ENCODE peak calls at places on chromosomes 12 and 14, in seven cellular contexts. One of them, this sample, is unnamed.

GRCh38 chr14:102140027-102140749 is 491 bp downstream of the WDR20 start:
- DNase-seq in HFFc6: peak; percentile 8
- DNase-seq in nephron progenitor cell: peak; percentile 39
- DNase-seq in HFF-Myc: no peak
- DNase-seq in cardiac muscle cell: peak; percentile 20
- DNase-seq in right atrium auricular region: no peak
- DNase-seq in GM20000: peak; percentile 35
- DNase-seq in this sample: peak; percentile 17

GRCh38 chr14:101029668-101030290 is 126.3 kb upstream of the RTL1 start:
- DNase-seq in right atrium auricular region: no peak
- DNase-seq in HFF-Myc: no peak
- DNase-seq in GM20000: no peak
- DNase-seq in cardiac muscle cell: no peak
- DNase-seq in HFFc6: no peak
- DNase-seq in nephron progenitor cell: no peak
- DNase-seq in this sample: no peak

GRCh38 chr12:85626031-85626781 is 210.0 kb downstream of the RASSF9 start:
- DNase-seq in nephron progenitor cell: no peak
- DNase-seq in right atrium auricular region: no peak
- DNase-seq in HFFc6: peak; percentile 64
- DNase-seq in HFF-Myc: peak; percentile 50
- DNase-seq in GM20000: no peak
- DNase-seq in cardiac muscle cell: peak; percentile 90
- DNase-seq in this sample: no peak

GRCh38 chr14:104287301-104288009 is 149.1 kb downstream of the KIF26A start:
- DNase-seq in right atrium auricular region: no peak
- DNase-seq in GM20000: no peak
- DNase-seq in HFFc6: no peak
- DNase-seq in nephron progenitor cell: no peak
- DNase-seq in cardiac muscle cell: no peak
- DNase-seq in HFF-Myc: no peak
- DNase-seq in this sample: no peak

GRCh38 chr14:58772814-58773620 is 135.3 kb downstream of the DACT1 start:
- DNase-seq in nephron progenitor cell: peak; percentile 77
- DNase-seq in cardiac muscle cell: no peak
- DNase-seq in right atrium auricular region: no peak
- DNase-seq in HFF-Myc: no peak
- DNase-seq in HFFc6: no peak
- DNase-seq in GM20000: no peak
- DNase-seq in this sample: no peak

GRCh38 chr12:55741978-55742377 is 944 bp upstream of the GDF11 start:
- DNase-seq in GM20000: no peak
- DNase-seq in cardiac muscle cell: no peak
- DNase-seq in nephron progenitor cell: no peak
- DNase-seq in HFF-Myc: no peak
- DNase-seq in right atrium auricular region: no peak
- DNase-seq in HFFc6: no peak
- DNase-seq in this sample: no peak

GRCh38 chr14:102026934-102027333 is 59.9 kb downstream of the HSP90AA1 start:
- DNase-seq in nephron progenitor cell: no peak
- DNase-seq in GM20000: no peak
- DNase-seq in cardiac muscle cell: no peak
- DNase-seq in HFFc6: no peak
- DNase-seq in HFF-Myc: no peak
- DNase-seq in right atrium auricular region: no peak
- DNase-seq in this sample: no peak

GRCh38 chr12:29844667-29845066 is 60.9 kb upstream of the TMTC1 start:
- DNase-seq in HFF-Myc: no peak
- DNase-seq in nephron progenitor cell: no peak
- DNase-seq in right atrium auricular region: no peak
- DNase-seq in GM20000: no peak
- DNase-seq in HFFc6: no peak
- DNase-seq in cardiac muscle cell: peak; percentile 12
- DNase-seq in this sample: no peak

GRCh38 chr12:3726455-3726854 is 26.5 kb downstream of the CRACR2A start:
- DNase-seq in HFF-Myc: no peak
- DNase-seq in HFFc6: no peak
- DNase-seq in right atrium auricular region: no peak
- DNase-seq in GM20000: no peak
- DNase-seq in cardiac muscle cell: no peak
- DNase-seq in nephron progenitor cell: no peak
- DNase-seq in this sample: no peak

GRCh38 chr14:99257673-99258221 is 14.2 kb downstream of the BCL11B start:
- DNase-seq in HFFc6: no peak
- DNase-seq in HFF-Myc: no peak
- DNase-seq in GM20000: no peak
- DNase-seq in nephron progenitor cell: no peak
- DNase-seq in right atrium auricular region: no peak
- DNase-seq in cardiac muscle cell: no peak
- DNase-seq in this sample: no peak

GRCh38 chr14:72476657-72477499 is 417.0 kb downstream of the DPF3 start:
- DNase-seq in GM20000: peak; percentile 78
- DNase-seq in HFF-Myc: peak; percentile 16
- DNase-seq in nephron progenitor cell: no peak
- DNase-seq in right atrium auricular region: peak; percentile 62
- DNase-seq in HFFc6: peak; percentile 85
- DNase-seq in cardiac muscle cell: no peak
- DNase-seq in this sample: no peak

GRCh38 chr12:132143328-132144071 is 619 bp downstream of the DDX51 start:
- DNase-seq in nephron progenitor cell: peak; percentile 50
- DNase-seq in cardiac muscle cell: no peak
- DNase-seq in HFFc6: no peak
- DNase-seq in right atrium auricular region: no peak
- DNase-seq in HFF-Myc: no peak
- DNase-seq in GM20000: peak; percentile 55
- DNase-seq in this sample: no peak

GRCh38 chr14:29144598-29144997 is 378.0 kb downstream of the FOXG1 start:
- DNase-seq in nephron progenitor cell: no peak
- DNase-seq in right atrium auricular region: no peak
- DNase-seq in cardiac muscle cell: peak; percentile 87
- DNase-seq in HFFc6: peak; percentile 90
- DNase-seq in GM20000: no peak
- DNase-seq in HFF-Myc: peak; percentile 95
- DNase-seq in this sample: no peak

GRCh38 chr12:31859232-31859977 is 99.8 kb upstream of the RESF1 start:
- DNase-seq in HFFc6: no peak
- DNase-seq in nephron progenitor cell: no peak
- DNase-seq in right atrium auricular region: no peak
- DNase-seq in cardiac muscle cell: no peak
- DNase-seq in GM20000: peak; percentile 13
- DNase-seq in HFF-Myc: no peak
- DNase-seq in this sample: no peak

GRCh38 chr14:101195309-101195724 is 291.8 kb upstream of the RTL1 start:
- DNase-seq in HFF-Myc: no peak
- DNase-seq in right atrium auricular region: peak; percentile 43
- DNase-seq in nephron progenitor cell: no peak
- DNase-seq in cardiac muscle cell: no peak
- DNase-seq in GM20000: no peak
- DNase-seq in HFFc6: no peak
- DNase-seq in this sample: no peak

GRCh38 chr12:63419119-63419518 is 249.2 kb downstream of the DPY19L2 start:
- DNase-seq in HFFc6: no peak
- DNase-seq in right atrium auricular region: no peak
- DNase-seq in HFF-Myc: no peak
- DNase-seq in nephron progenitor cell: no peak
- DNase-seq in GM20000: no peak
- DNase-seq in cardiac muscle cell: no peak
- DNase-seq in this sample: no peak

GRCh38 chr14:79543966-79544365 is 667.3 kb downstream of the DIO2 start:
- DNase-seq in nephron progenitor cell: no peak
- DNase-seq in HFFc6: peak; percentile 18
- DNase-seq in GM20000: no peak
- DNase-seq in cardiac muscle cell: peak; percentile 32
- DNase-seq in right atrium auricular region: no peak
- DNase-seq in HFF-Myc: no peak
- DNase-seq in this sample: no peak

GRCh38 chr12:114166360-114166759 is 200.2 kb upstream of the RBM19 start:
- DNase-seq in HFFc6: peak; percentile 32
- DNase-seq in HFF-Myc: peak; percentile 50
- DNase-seq in right atrium auricular region: peak; percentile 68
- DNase-seq in GM20000: no peak
- DNase-seq in nephron progenitor cell: peak; percentile 59
- DNase-seq in cardiac muscle cell: peak; percentile 81
- DNase-seq in this sample: peak; percentile 23

GRCh38 chr12:76250256-76250655 is 98.0 kb downstream of the BBS10 start:
- DNase-seq in HFFc6: peak; percentile 52
- DNase-seq in right atrium auricular region: no peak
- DNase-seq in HFF-Myc: no peak
- DNase-seq in nephron progenitor cell: no peak
- DNase-seq in GM20000: no peak
- DNase-seq in cardiac muscle cell: no peak
- DNase-seq in this sample: no peak

GRCh38 chr12:108475396-108475795 is 39.7 kb upstream of the FICD start:
- DNase-seq in HFF-Myc: no peak
- DNase-seq in right atrium auricular region: no peak
- DNase-seq in GM20000: no peak
- DNase-seq in cardiac muscle cell: no peak
- DNase-seq in nephron progenitor cell: no peak
- DNase-seq in HFFc6: no peak
- DNase-seq in this sample: no peak

GRCh38 chr14:32826404-32827082 is 112.1 kb upstream of the NPAS3 start:
- DNase-seq in cardiac muscle cell: peak; percentile 44
- DNase-seq in HFF-Myc: no peak
- DNase-seq in GM20000: no peak
- DNase-seq in HFFc6: no peak
- DNase-seq in nephron progenitor cell: no peak
- DNase-seq in right atrium auricular region: no peak
- DNase-seq in this sample: no peak

GRCh38 chr12:66393890-66394289 is 91.6 kb downstream of the HELB start:
- DNase-seq in HFFc6: no peak
- DNase-seq in cardiac muscle cell: no peak
- DNase-seq in nephron progenitor cell: no peak
- DNase-seq in right atrium auricular region: no peak
- DNase-seq in HFF-Myc: no peak
- DNase-seq in GM20000: no peak
- DNase-seq in this sample: no peak

GRCh38 chr14:73457935-73458218 is 469 bp downstream of the NUMB start:
- DNase-seq in HFFc6: no peak
- DNase-seq in cardiac muscle cell: no peak
- DNase-seq in nephron progenitor cell: no peak
- DNase-seq in right atrium auricular region: no peak
- DNase-seq in HFF-Myc: no peak
- DNase-seq in GM20000: no peak
- DNase-seq in this sample: no peak

GRCh38 chr12:57718641-57719528 is 19.7 kb downstream of the AGAP2 start:
- DNase-seq in right atrium auricular region: peak; percentile 30
- DNase-seq in HFF-Myc: no peak
- DNase-seq in cardiac muscle cell: no peak
- DNase-seq in nephron progenitor cell: no peak
- DNase-seq in HFFc6: no peak
- DNase-seq in GM20000: peak; percentile 7
- DNase-seq in this sample: no peak

GRCh38 chr12:52175411-52176350 is 16.1 kb downstream of the KRT80 start:
- DNase-seq in HFFc6: no peak
- DNase-seq in nephron progenitor cell: peak; percentile 20
- DNase-seq in HFF-Myc: no peak
- DNase-seq in right atrium auricular region: no peak
- DNase-seq in cardiac muscle cell: peak; percentile 53
- DNase-seq in GM20000: no peak
- DNase-seq in this sample: no peak
- TF ChIP-seq CTCF in HFFc6: no peak
- TF ChIP-seq CTCF in nephron progenitor cell: no peak
- TF ChIP-seq CTCF in HFF-Myc: peak; percentile 7
- TF ChIP-seq CTCF in right atrium auricular region: no peak
- TF ChIP-seq CTCF in cardiac muscle cell: peak; percentile 28
- TF ChIP-seq CTCF in GM20000: no peak
- TF ChIP-seq CTCF in this sample: no peak

DNA sequence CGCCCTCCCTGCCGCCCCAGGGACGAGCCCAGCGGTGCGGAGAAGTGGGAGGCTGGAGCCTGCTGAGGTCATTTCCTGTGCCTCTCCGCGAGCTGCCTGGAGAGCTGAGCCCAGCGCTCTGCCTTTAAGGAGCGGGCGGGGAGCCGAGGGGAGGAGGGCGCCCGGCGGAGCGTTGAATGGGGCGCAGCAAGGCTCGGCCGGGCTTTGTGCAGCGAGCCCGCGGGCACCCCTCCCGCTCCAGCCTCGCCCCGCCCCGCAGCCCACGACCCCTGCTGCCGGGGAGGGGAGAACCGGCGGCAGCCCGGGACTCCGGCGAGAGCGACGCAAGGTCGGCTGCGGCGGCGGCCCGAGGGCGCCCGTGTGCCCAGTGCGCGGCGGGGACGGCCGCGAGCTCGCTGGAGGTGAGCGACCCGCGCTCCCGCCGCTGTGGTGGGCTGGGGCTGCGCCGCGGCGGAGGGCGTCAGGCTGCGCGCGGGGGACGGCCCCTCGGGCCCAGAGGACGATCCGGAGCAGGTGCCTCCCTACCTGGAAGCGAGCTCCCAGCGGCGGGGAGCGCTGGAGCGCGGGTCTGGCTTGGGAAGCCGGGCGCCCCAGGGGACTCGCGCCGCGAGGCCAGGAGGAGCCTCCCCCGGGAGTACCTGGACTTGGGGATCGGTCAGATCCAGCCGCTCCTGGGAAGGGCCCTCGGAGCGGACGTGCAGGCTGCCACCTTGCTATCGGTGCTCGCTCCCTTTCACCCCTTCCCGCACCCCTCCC is at the start of gene PLEKHH1:
- DNase-seq in cardiac muscle cell: peak; percentile 72
- DNase-seq in HFF-Myc: no peak
- DNase-seq in nephron progenitor cell: peak; percentile 81
- DNase-seq in HFFc6: peak; percentile 46
- DNase-seq in right atrium auricular region: peak; percentile 68
- DNase-seq in GM20000: peak; percentile 85
- DNase-seq in this sample: peak; percentile 76
- TF ChIP-seq CTCF in cardiac muscle cell: no peak
- TF ChIP-seq CTCF in HFF-Myc: no peak
- TF ChIP-seq CTCF in nephron progenitor cell: no peak
- TF ChIP-seq CTCF in HFFc6: no peak
- TF ChIP-seq CTCF in right atrium auricular region: no peak
- TF ChIP-seq CTCF in GM20000: no peak
- TF ChIP-seq CTCF in this sample: peak; percentile 61

GRCh38 chr14:69325646-69326265 is 65.8 kb downstream of the GALNT16 start:
- DNase-seq in nephron progenitor cell: no peak
- DNase-seq in HFFc6: no peak
- DNase-seq in cardiac muscle cell: no peak
- DNase-seq in GM20000: no peak
- DNase-seq in right atrium auricular region: no peak
- DNase-seq in HFF-Myc: no peak
- DNase-seq in this sample: no peak
- TF ChIP-seq CTCF in nephron progenitor cell: no peak
- TF ChIP-seq CTCF in HFFc6: no peak
- TF ChIP-seq CTCF in cardiac muscle cell: no peak
- TF ChIP-seq CTCF in GM20000: no peak
- TF ChIP-seq CTCF in right atrium auricular region: no peak
- TF ChIP-seq CTCF in HFF-Myc: peak; percentile 15
- TF ChIP-seq CTCF in this sample: peak; percentile 19

DNA sequence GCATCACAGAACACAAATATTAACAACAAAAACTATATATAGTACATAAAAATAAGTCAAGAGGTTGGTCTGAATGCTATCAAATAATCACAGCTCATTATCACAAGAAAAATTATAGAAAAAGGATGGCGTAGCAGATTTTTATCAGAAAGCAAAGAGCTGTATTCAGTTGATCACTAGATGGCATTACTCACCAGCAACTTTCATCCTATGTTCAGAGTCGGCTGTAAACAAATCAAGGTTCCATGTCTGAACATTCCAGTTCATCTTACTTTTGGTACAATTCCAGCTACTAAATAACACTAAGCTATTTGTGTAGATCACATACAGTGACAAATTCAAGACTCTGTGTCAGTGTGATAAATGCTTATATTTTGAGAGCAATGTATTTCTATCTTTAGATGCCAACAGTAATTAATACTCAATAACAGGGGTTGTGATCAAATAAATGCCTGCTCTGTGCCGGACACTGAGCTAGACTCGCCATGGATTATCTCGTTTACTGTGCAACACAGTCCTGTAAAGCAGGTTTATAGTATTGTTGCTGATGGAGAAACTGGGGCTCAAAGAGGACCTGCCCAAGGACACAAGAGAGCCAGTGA is 30.1 kb downstream of the NRDE2 start:
- DNase-seq in GM20000: peak; percentile 34
- DNase-seq in right atrium auricular region: no peak
- DNase-seq in HFF-Myc: peak; percentile 30
- DNase-seq in HFFc6: peak; percentile 79
- DNase-seq in cardiac muscle cell: peak; percentile 78
- DNase-seq in nephron progenitor cell: no peak
- DNase-seq in this sample: no peak
- TF ChIP-seq CTCF in GM20000: no peak
- TF ChIP-seq CTCF in right atrium auricular region: peak; percentile 70
- TF ChIP-seq CTCF in HFF-Myc: peak; percentile 29
- TF ChIP-seq CTCF in HFFc6: peak; percentile 75
- TF ChIP-seq CTCF in cardiac muscle cell: peak; percentile 56
- TF ChIP-seq CTCF in nephron progenitor cell: peak; percentile 22
- TF ChIP-seq CTCF in this sample: peak; percentile 58